ENCODE peak calls at places on chromosomes 3 and 15, in eight cellular contexts. One of them, this sample, is unnamed.

GRCh38 chr3:183116051-183116614 is 16.8 kb upstream of the MCCC1 start:
- DNase-seq in T-helper 17 cell: no peak
- DNase-seq in adipocyte: no peak
- DNase-seq in hippocampal formation: peak
- DNase-seq in brain microvascular endothelial cell: no peak
- DNase-seq in activated T-cell treated with anti-CD3 and anti-CD28 coated beads, Interleukin-2, amount 50 U/mL, for 72 hours: peak
- DNase-seq in right lobe of liver: no peak
- DNase-seq in H9: peak
- DNase-seq in this sample: no peak

GRCh38 chr3:174342941-174343431 is 516.1 kb upstream of the NAALADL2 start:
- DNase-seq in T-helper 17 cell: no peak
- DNase-seq in adipocyte: peak
- DNase-seq in hippocampal formation: no peak
- DNase-seq in brain microvascular endothelial cell: peak
- DNase-seq in activated T-cell treated with anti-CD3 and anti-CD28 coated beads, Interleukin-2, amount 50 U/mL, for 72 hours: no peak
- DNase-seq in right lobe of liver: no peak
- DNase-seq in H9: no peak
- DNase-seq in this sample: no peak

GRCh38 chr15:51576911-51577500 is 45.6 kb downstream of the DMXL2 start:
- DNase-seq in T-helper 17 cell: no peak
- DNase-seq in adipocyte: peak
- DNase-seq in hippocampal formation: no peak
- DNase-seq in brain microvascular endothelial cell: no peak
- DNase-seq in activated T-cell treated with anti-CD3 and anti-CD28 coated beads, Interleukin-2, amount 50 U/mL, for 72 hours: no peak
- DNase-seq in right lobe of liver: no peak
- DNase-seq in H9: no peak
- DNase-seq in this sample: no peak

GRCh38 chr3:156305672-156306071 is 185.3 kb downstream of the KCNAB1 start:
- DNase-seq in T-helper 17 cell: no peak
- DNase-seq in adipocyte: no peak
- DNase-seq in hippocampal formation: no peak
- DNase-seq in brain microvascular endothelial cell: no peak
- DNase-seq in activated T-cell treated with anti-CD3 and anti-CD28 coated beads, Interleukin-2, amount 50 U/mL, for 72 hours: no peak
- DNase-seq in right lobe of liver: no peak
- DNase-seq in H9: no peak
- DNase-seq in this sample: no peak

GRCh38 chr3:156174229-156174847 is 54.0 kb downstream of the KCNAB1 start:
- DNase-seq in T-helper 17 cell: no peak
- DNase-seq in adipocyte: peak
- DNase-seq in hippocampal formation: peak
- DNase-seq in brain microvascular endothelial cell: peak
- DNase-seq in activated T-cell treated with anti-CD3 and anti-CD28 coated beads, Interleukin-2, amount 50 U/mL, for 72 hours: no peak
- DNase-seq in right lobe of liver: no peak
- DNase-seq in H9: no peak
- DNase-seq in this sample: peak

GRCh38 chr3:114745322-114746240 is 401.5 kb downstream of the ZBTB20 start:
- DNase-seq in T-helper 17 cell: no peak
- DNase-seq in adipocyte: peak
- DNase-seq in hippocampal formation: no peak
- DNase-seq in brain microvascular endothelial cell: peak
- DNase-seq in activated T-cell treated with anti-CD3 and anti-CD28 coated beads, Interleukin-2, amount 50 U/mL, for 72 hours: no peak
- DNase-seq in right lobe of liver: no peak
- DNase-seq in H9: no peak
- DNase-seq in this sample: peak

GRCh38 chr3:69867941-69868505 is 128.8 kb downstream of the MITF start:
- DNase-seq in T-helper 17 cell: no peak
- DNase-seq in adipocyte: no peak
- DNase-seq in hippocampal formation: no peak
- DNase-seq in brain microvascular endothelial cell: no peak
- DNase-seq in activated T-cell treated with anti-CD3 and anti-CD28 coated beads, Interleukin-2, amount 50 U/mL, for 72 hours: no peak
- DNase-seq in right lobe of liver: no peak
- DNase-seq in H9: no peak
- DNase-seq in this sample: no peak

GRCh38 chr15:25374143-25374542 is 64.7 kb downstream of the UBE3A start:
- DNase-seq in T-helper 17 cell: no peak
- DNase-seq in adipocyte: no peak
- DNase-seq in hippocampal formation: no peak
- DNase-seq in brain microvascular endothelial cell: no peak
- DNase-seq in activated T-cell treated with anti-CD3 and anti-CD28 coated beads, Interleukin-2, amount 50 U/mL, for 72 hours: no peak
- DNase-seq in right lobe of liver: no peak
- DNase-seq in H9: no peak
- DNase-seq in this sample: no peak

GRCh38 chr15:73628976-73629854 is 4.0 kb downstream of the NPTN start:
- DNase-seq in T-helper 17 cell: no peak
- DNase-seq in adipocyte: peak
- DNase-seq in hippocampal formation: no peak
- DNase-seq in brain microvascular endothelial cell: no peak
- DNase-seq in activated T-cell treated with anti-CD3 and anti-CD28 coated beads, Interleukin-2, amount 50 U/mL, for 72 hours: no peak
- DNase-seq in right lobe of liver: no peak
- DNase-seq in H9: no peak
- DNase-seq in this sample: no peak

GRCh38 chr3:114079761-114080160 is 23.2 kb downstream of the QTRT2 start:
- DNase-seq in T-helper 17 cell: no peak
- DNase-seq in adipocyte: peak
- DNase-seq in hippocampal formation: no peak
- DNase-seq in brain microvascular endothelial cell: peak
- DNase-seq in activated T-cell treated with anti-CD3 and anti-CD28 coated beads, Interleukin-2, amount 50 U/mL, for 72 hours: no peak
- DNase-seq in right lobe of liver: no peak
- DNase-seq in H9: no peak
- DNase-seq in this sample: no peak

GRCh38 chr3:128878556-128879124 is 780 bp upstream of the ACAD9 start:
- DNase-seq in T-helper 17 cell: no peak
- DNase-seq in adipocyte: peak
- DNase-seq in hippocampal formation: no peak
- DNase-seq in brain microvascular endothelial cell: peak
- DNase-seq in activated T-cell treated with anti-CD3 and anti-CD28 coated beads, Interleukin-2, amount 50 U/mL, for 72 hours: peak
- DNase-seq in right lobe of liver: no peak
- DNase-seq in H9: no peak
- DNase-seq in this sample: no peak

GRCh38 chr3:194397757-194398312 is 1.2 kb downstream of the GP5 start:
- DNase-seq in T-helper 17 cell: no peak
- DNase-seq in adipocyte: no peak
- DNase-seq in hippocampal formation: no peak
- DNase-seq in brain microvascular endothelial cell: no peak
- DNase-seq in activated T-cell treated with anti-CD3 and anti-CD28 coated beads, Interleukin-2, amount 50 U/mL, for 72 hours: peak
- DNase-seq in right lobe of liver: no peak
- DNase-seq in H9: peak
- DNase-seq in this sample: no peak

GRCh38 chr3:111923821-111924220 is 55.0 kb upstream of the ABHD10 start:
- DNase-seq in T-helper 17 cell: no peak
- DNase-seq in adipocyte: no peak
- DNase-seq in hippocampal formation: no peak
- DNase-seq in brain microvascular endothelial cell: no peak
- DNase-seq in activated T-cell treated with anti-CD3 and anti-CD28 coated beads, Interleukin-2, amount 50 U/mL, for 72 hours: no peak
- DNase-seq in right lobe of liver: no peak
- DNase-seq in H9: no peak
- DNase-seq in this sample: no peak

GRCh38 chr3:64741344-64741743 is 53.5 kb upstream of the ADAMTS9 start:
- DNase-seq in T-helper 17 cell: no peak
- DNase-seq in adipocyte: peak
- DNase-seq in hippocampal formation: no peak
- DNase-seq in brain microvascular endothelial cell: peak
- DNase-seq in activated T-cell treated with anti-CD3 and anti-CD28 coated beads, Interleukin-2, amount 50 U/mL, for 72 hours: no peak
- DNase-seq in right lobe of liver: no peak
- DNase-seq in H9: no peak
- DNase-seq in this sample: no peak